ENCODE peak calls at places on chromosomes 12 and 14, in five cellular contexts. A is A549, N is IMR-90, V is HepG2, K is body of pancreas. P is an unnamed sample.

GRCh38 chr12:14554281-14555008 is 13.2 kb downstream of the PLBD1 start:
- DNase-seq in K (peak), A (peak), V (no peak), N (no peak), P (peak)

GRCh38 chr14:101135796-101136742 is 232.5 kb upstream of the RTL1 start:
- DNase-seq in K (no peak), A (no peak), V (no peak), N (no peak), P (no peak)

GRCh38 chr14:89836830-89837469 is 117.6 kb downstream of the EFCAB11 start:
- DNase-seq in A (no peak), N (no peak), V (no peak), K (no peak), P (no peak)

GRCh38 chr14:104138891-104139459 is 588 bp downstream of the KIF26A start:
- DNase-seq in N (no peak), A (no peak), K (peak), V (no peak), P (no peak)

GRCh38 chr14:76056128-76056527 is 70.6 kb downstream of the IFT43 start:
- DNase-seq in K (no peak), N (peak), V (no peak), A (peak), P (no peak)

GRCh38 chr14:102849522-102850379 is 72.5 kb downstream of the TRAF3 start:
- DNase-seq in N (peak), A (no peak), V (no peak), K (peak), P (peak)

GRCh38 chr12:80761818-80762217 is 45.1 kb downstream of the MYF5 start:
- DNase-seq in N (peak), V (peak), K (no peak), A (no peak), P (no peak)

GRCh38 chr14:44701563-44702263 is 194.6 kb upstream of the FSCB start:
- DNase-seq in K (no peak), V (no peak), N (peak), A (no peak), P (no peak)

GRCh38 chr12:115973968-115974765 is 303.3 kb downstream of the MED13L start:
- DNase-seq in A (no peak), N (no peak), V (no peak), K (no peak), P (no peak)

GRCh38 chr12:12716845-12717585 is at the start of gene CDKN1B:
- DNase-seq in A (peak), K (peak), N (peak), V (peak), P (peak)
- TF ChIP-seq POLR2A in A (peak), K (peak), N (peak), V (peak), P (peak)

GRCh38 chr14:96564389-96564788 is 62.2 kb downstream of the PAPOLA start:
- DNase-seq in V (no peak), N (no peak), A (no peak), K (no peak), P (no peak)
- TF ChIP-seq CTCF in V (no peak), N (peak), A (peak), K (peak), P (no peak)

DNA sequence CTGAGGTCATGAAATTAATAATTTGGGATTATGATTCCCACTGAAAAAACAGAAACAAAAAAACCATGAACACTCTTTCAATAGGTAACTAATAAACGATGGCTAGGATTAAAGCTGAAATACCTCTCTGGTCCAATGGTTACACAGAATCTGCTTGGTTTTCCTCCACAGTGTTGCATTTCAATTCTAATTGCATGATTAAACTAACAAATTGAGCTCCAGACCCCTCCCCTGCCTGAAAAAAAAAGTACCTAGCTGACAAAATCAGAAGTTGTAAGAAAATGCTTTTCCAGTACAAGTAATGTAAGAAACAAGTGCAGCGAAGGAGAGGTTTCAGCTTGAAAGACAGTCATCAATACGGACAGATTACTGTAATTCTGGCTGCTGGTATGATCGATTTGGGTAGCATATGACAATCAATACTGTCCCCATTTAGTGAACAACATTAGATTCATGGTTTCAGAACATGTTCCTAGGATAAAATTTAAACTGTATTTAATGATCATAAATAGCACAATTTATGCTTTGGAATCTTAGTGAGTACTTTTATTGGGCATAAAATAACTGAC is 32.0 kb downstream of the INSM2 start:
- DNase-seq in K (no peak), N (no peak), V (no peak), A (no peak), P (no peak)
- TF ChIP-seq POLR2A in K (no peak), N (no peak), V (no peak), A (no peak), P (no peak)

DNA sequence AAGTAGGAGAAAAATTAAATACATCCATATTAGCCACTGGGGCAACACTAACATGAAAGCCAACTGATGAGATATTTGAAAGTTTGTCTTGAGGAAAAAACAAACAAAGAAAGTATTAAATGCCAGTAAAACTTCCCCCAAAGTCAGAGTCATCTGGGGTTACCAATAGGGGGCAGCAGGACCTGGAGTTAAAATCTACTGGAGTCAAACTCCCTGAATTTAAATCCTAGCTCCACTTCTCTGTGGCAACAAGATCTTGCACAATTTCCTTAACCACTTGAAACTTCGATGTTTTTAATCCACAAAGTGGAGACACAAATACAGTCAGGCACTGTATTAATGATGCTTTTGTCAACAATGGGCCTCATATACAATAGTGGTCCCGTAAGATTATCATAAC is 14.4 kb downstream of the PLEKHG7 start:
- DNase-seq in K (no peak), N (peak), A (no peak), V (no peak), P (no peak)
- TF ChIP-seq CTCF in K (no peak), N (peak), A (peak), V (peak), P (no peak)

DNA sequence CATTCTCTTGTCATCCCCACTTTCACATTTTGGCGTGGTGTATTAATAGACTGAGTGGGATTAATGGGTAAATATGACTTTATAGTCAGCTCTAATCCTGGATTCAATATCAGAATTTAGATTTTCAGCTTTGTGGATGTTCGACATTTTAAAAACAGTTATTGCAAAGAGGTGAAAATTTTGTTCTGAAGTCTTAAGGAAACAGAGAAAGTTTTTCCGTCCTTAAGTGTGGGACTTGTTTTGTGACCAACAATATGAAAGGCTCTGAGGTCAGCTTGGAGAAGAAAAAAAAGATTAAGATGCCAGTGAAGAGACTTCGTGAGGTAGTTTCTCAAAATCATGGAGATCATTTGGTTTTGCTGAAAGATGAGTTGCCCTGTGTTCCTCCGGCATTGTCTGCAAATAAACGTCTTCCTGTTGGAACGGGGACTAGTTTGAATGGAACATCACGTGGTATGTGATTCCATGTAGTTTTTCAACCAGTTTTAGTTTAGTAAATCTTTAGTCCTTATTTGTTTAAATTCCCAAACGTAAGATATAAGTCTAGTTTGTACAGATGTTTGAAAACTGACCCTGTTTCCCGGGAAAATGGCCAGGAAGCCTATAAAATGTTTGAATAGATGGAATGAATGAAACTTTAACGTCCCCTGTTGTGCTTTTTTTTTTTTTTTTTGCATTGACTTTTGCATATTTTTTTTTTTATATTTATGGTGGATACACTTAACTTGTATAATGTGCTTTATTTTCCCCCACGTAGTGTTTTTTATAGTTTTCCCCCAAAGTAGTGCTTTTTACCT is 690 bp downstream of the KIAA0586 start:
- DNase-seq in A (peak), K (no peak), V (peak), N (peak), P (no peak)
- TF ChIP-seq POLR2A in A (no peak), K (no peak), V (no peak), N (no peak), P (no peak)

GRCh38 chr14:59422069-59422881 is 42.9 kb downstream of the GPR135 start:
- DNase-seq in V (no peak), N (no peak), A (no peak), K (no peak), P (no peak)
- TF ChIP-seq CTCF in V (peak), N (peak), A (peak), K (no peak), P (peak)

DNA sequence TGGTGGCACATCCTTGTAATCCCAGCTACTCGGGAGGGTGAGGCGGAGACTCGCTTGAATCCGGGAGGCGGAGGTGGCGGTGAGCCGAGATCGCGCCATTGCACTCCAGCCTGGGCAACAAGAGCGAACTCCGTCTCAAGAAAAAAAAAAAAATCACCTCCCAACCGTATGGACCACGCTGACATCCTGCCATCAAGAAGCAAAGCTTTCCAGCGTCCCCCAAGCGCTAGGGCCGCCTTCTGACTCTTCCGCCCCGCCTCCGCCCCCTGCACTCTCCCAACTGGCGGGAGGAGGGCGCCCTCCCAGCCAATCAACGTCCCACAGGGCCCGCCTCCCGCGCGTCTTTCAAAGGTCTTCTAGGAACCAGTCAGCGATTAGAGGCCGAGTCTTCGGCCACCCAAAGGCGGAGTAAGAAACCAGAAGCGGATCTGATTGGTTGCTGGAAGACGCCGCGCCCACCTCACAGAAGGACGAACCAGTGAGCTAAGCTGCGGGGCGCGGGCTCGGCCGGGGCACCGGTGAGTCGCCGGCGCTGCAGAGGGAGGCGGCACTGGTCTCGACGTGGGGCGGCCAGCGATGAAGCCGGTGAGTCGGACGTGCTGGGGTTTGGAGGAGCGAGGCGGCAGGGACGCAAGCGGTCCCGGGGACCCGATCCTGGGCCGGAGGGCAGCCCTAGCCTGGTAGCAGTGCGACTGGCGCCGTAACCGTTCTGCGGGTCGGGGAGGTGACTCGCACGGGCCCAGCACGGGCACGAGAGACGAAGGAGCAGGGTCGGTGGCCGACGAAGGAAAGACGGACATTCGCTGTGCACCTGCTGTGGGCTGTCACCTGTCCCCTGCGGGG is at the start of gene CDKN3:
- DNase-seq in V (peak), A (peak), N (peak), K (peak), P (peak)
- TF ChIP-seq POLR2A in V (peak), A (peak), N (peak), K (peak), P (peak)

GRCh38 chr14:99808133-99808505 is 14.9 kb downstream of the EML1 start:
- DNase-seq in K (no peak), N (no peak), A (no peak), V (no peak), P (no peak)

GRCh38 chr14:99806040-99806439 is 12.8 kb downstream of the EML1 start:
- DNase-seq in V (no peak), K (no peak), A (no peak), N (no peak), P (no peak)

GRCh38 chr14:99806841-99807240 is 13.6 kb downstream of the EML1 start:
- DNase-seq in N (no peak), A (no peak), V (no peak), K (no peak), P (no peak)

GRCh38 chr14:99808515-99808914 is 15.3 kb downstream of the EML1 start:
- DNase-seq in N (no peak), V (no peak), A (no peak), K (no peak), P (no peak)

GRCh38 chr14:99807413-99808132 is 14.4 kb downstream of the EML1 start:
- DNase-seq in K (no peak), A (peak), V (no peak), N (no peak), P (no peak)
- TF ChIP-seq CTCF in K (no peak), A (no peak), V (no peak), N (no peak), P (no peak)

DNA sequence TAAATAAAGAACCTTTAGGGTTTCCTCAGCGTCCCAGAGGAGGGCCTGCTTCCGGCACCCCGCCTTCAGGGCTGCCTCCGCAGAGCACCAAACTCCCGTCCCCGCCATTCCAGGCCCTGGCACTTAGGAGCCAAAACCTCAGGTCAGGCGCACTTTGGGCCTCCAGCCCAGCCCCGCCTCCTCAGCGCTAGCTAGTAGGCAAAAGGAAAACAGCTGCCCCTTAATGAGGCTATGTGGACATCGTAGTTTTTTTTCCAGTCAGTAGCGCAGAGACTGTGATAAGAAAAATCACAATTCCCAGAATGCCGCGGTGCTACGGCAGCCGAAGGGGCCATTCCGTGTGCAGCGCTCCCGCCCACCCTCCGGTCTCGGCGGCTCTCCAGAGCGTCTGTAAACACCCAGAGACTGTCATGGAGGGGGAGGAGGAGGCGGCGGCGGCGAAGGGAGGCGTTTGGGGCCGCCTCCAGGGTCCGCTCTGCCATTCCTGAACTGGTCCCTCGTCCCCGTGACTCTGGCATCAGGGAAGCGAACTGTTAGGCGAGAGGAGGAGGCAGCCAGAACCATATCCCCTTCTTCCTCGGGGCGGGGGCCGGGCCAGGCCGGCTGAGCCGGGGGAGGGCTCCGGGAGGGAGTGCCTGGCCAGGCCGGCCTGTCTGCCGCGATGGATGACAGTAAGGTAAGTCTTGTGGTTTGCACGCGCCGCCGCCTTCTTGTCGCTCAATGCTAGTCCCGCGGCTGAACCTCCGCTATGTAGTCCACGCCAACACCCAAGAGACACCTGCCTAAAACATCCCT is at the start of gene CREBL2:
- DNase-seq in K (peak), N (peak), V (peak), A (peak), P (peak)
- TF ChIP-seq POLR2A in K (peak), N (peak), V (peak), A (peak), P (peak)

GRCh38 chr12:101935769-101936741 is 58.7 kb downstream of the DRAM1 start:
- DNase-seq in V (no peak), A (no peak), K (peak), N (peak), P (peak)
- TF ChIP-seq CTCF in V (no peak), A (no peak), K (no peak), N (no peak), P (no peak)

P was measured in thyroid gland.